ENCODE peak calls at places on chromosomes 12 and 14, in four cellular contexts. D is uterus, L is colonic mucosa, J is ovary. M is an unnamed sample. For H3K4me1, the result is how much of the 10 kb centered on the place peaks cover.

GRCh38 chr12:124581792-124582424 is 14.5 kb upstream of the NCOR2 start:
- DNase-seq in L (no peak), D (no peak), J (no peak), M (no peak)

GRCh38 chr14:45177081-45177480 is 41.4 kb downstream of the FANCM start:
- DNase-seq in L (no peak), J (no peak), D (no peak), M (no peak)

GRCh38 chr12:110561471-110562201 is 21.5 kb downstream of the PPTC7 start:
- DNase-seq in L (no peak), J (no peak), D (no peak), M (no peak)

GRCh38 chr12:51904951-51905471 is 2.3 kb upstream of the ACVRL1 start:
- DNase-seq in D (peak), J (no peak), L (no peak), M (peak)

GRCh38 chr14:50064993-50065392 is 51.4 kb downstream of the VCPKMT start:
- DNase-seq in L (peak), J (no peak), D (no peak), M (peak)

GRCh38 chr12:110109837-110110535 is 14.2 kb upstream of the IFT81 start:
- DNase-seq in D (no peak), L (no peak), J (no peak), M (no peak)

GRCh38 chr12:96219700-96220206 is 25.6 kb downstream of the ELK3 start:
- DNase-seq in J (no peak), L (no peak), D (no peak), M (no peak)

GRCh38 chr12:13536219-13536910 is 339.8 kb downstream of the EMP1 start:
- DNase-seq in J (no peak), D (no peak), L (no peak), M (no peak)

DNA sequence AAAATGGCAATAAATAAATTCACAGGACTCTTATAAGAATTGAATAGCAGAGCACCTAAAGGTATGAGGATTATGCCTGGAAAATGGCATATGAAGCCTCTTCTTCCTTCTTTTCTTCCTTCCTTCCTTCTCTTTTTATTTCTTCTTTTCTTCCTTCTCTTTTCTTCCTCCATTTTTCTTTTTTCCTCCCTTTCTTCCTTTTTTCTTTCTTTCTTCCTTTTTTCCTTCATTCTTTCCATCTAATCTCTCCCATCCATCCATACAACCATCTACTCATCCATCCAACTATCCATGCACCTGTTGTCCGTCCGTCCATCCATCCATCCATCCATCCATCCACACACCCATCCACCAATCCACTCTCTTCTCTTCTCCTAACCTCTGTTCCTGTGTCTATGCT is 173.8 kb downstream of the TBX5 start:
- DNase-seq in J (no peak), D (no peak), L (no peak), M (no peak)
- H3K4me3 ChIP-seq in J (no peak), D (no peak), L (no peak), M (no peak)

GRCh38 chr12:119804011-119804641 is 73.0 kb downstream of the CIT start:
- DNase-seq in J (no peak), D (no peak), L (no peak), M (peak)
- TF ChIP-seq CTCF in J (no peak), D (no peak), L (no peak), M (no peak)

GRCh38 chr14:105173901-105174894 is 5.6 kb upstream of the JAG2 start:
- DNase-seq in J (no peak), D (no peak), L (no peak), M (no peak)
- H3K4me1 ChIP-seq in J (under half), D (under half), L (under half), M (under half)

GRCh38 chr12:131944601-131945251 is 5.0 kb upstream of the EP400 start:
- DNase-seq in D (no peak), J (no peak), L (no peak), M (peak)

GRCh38 chr12:131947482-131948027 is 2.2 kb upstream of the EP400 start:
- DNase-seq in J (no peak), L (no peak), D (no peak), M (peak)

GRCh38 chr12:131949431-131950181 is at the start of gene EP400:
- DNase-seq in L (peak), J (peak), D (peak), M (peak)

GRCh38 chr12:131948166-131948712 is 1.5 kb upstream of the EP400 start:
- DNase-seq in J (no peak), L (no peak), D (no peak), M (peak)

DNA sequence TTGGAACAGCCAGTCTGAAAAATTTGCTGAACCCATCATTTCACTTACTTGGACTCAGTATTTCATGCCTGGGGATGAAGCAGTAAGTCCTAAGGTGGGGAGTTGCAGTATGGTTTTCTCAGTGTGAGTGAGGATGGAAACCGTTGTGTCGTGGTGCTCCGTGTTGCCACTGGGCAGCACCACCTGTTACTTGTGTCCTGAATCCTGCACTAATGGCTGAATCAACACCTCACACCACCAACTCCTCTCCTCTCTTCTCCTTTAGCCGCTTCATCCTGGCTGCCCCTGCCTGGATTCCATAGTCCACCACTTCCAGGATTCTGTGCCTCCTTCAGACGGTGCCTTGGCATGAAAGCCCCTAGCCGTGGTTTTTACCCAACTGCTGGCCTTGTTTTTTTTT is 3.0 kb upstream of the EP400 start:
- DNase-seq in J (no peak), L (no peak), D (no peak), M (peak)
- H3K4me3 ChIP-seq in J (no peak), L (no peak), D (no peak), M (no peak)